ENCODE peak calls at places on chromosomes 6 and 20, in four cellular contexts. I is activated CD8-positive, alpha-beta T cell treated with anti-CD3 and anti-CD28 coated beads, Interleukin-2, amount 10 ng/mL, durations not matched to agents 7 days and 5 days; Y is WTC11; C is K562. Q is an unnamed sample.

GRCh38 chr6:68572525-68572924 is 62.6 kb upstream of the ADGRB3 start:
- ATAC-seq in I (no peak), Y (peak), C (peak), Q (peak)

GRCh38 chr20:4076671-4077070 is 61.3 kb upstream of the RNF24 start:
- ATAC-seq in I (no peak), Y (no peak), C (no peak), Q (peak)

GRCh38 chr6:51678905-51679620 is 408.4 kb downstream of the PKHD1 start:
- ATAC-seq in I (no peak), Y (no peak), C (no peak), Q (no peak)

GRCh38 chr6:113083947-113084346 is 736.8 kb downstream of the RFPL4B start:
- ATAC-seq in I (no peak), Y (no peak), C (no peak), Q (no peak)

GRCh38 chr20:38290829-38291581 is 13.0 kb upstream of the BPI start:
- ATAC-seq in I (no peak), Y (peak), C (peak), Q (peak)

GRCh38 chr6:70590387-70590786 is 23.7 kb downstream of the SDHAF4 start:
- ATAC-seq in I (no peak), Y (no peak), C (no peak), Q (peak)

GRCh38 chr6:140602431-140602836 is 1228.0 kb upstream of the CITED2 start:
- ATAC-seq in I (no peak), Y (no peak), C (no peak), Q (no peak)

GRCh38 chr6:90098025-90098474 is 198.6 kb downstream of the BACH2 start:
- ATAC-seq in I (peak), Y (peak), C (peak), Q (peak)

GRCh38 chr6:53616450-53617357 is 48.9 kb downstream of the KLHL31 start:
- ATAC-seq in I (no peak), Y (no peak), C (no peak), Q (peak)

GRCh38 chr20:49387606-49387939 is 94.9 kb downstream of the KCNB1 start:
- ATAC-seq in I (no peak), Y (no peak), C (no peak), Q (no peak)

GRCh38 chr6:21935561-21936028 is 342.0 kb downstream of the SOX4 start:
- ATAC-seq in I (no peak), Y (peak), C (peak), Q (peak)

GRCh38 chr6:38176797-38177751 is 357.5 kb downstream of the ZFAND3 start:
- ATAC-seq in I (no peak), Y (peak), C (peak), Q (peak)

GRCh38 chr6:153941768-153942167 is 97.3 kb upstream of the OPRM1 start:
- ATAC-seq in I (no peak), Y (no peak), C (no peak), Q (no peak)

GRCh38 chr6:163309491-163310026 is 105.0 kb upstream of the QKI start:
- ATAC-seq in I (no peak), Y (no peak), C (no peak), Q (peak)

GRCh38 chr6:11804135-11804534 is 25.5 kb upstream of the ADTRP start:
- ATAC-seq in I (no peak), Y (no peak), C (no peak), Q (peak)

GRCh38 chr6:18241208-18241836 is 23.0 kb downstream of the DEK start:
- ATAC-seq in I (peak), Y (no peak), C (no peak), Q (peak)

GRCh38 chr6:159608961-159609673 is 83.9 kb downstream of the SOD2 start:
- ATAC-seq in I (no peak), Y (peak), C (peak), Q (no peak)